ENCODE peak calls at places on chromosomes 3 and 15, in nine cellular contexts. H is endothelial cell of umbilical vein, U is neural progenitor cell, B is MM.1S, O is fibroblast of lung, N is K562, X is HCT116, J is DND-41, W is GM23248. K is an unnamed sample. For H4K20me1, the result is how much of the 10 kb centered on the place peaks cover.

GRCh38 chr3:160754371-160754854 is 1.6 kb upstream of the PPM1L start:
- DNase-seq in O (peak), H (peak), B (peak), X (no peak), N (peak), J (peak), W (peak), U (peak), K (peak)

GRCh38 chr15:70792171-70792573 is 28.8 kb upstream of the UACA start:
- DNase-seq in N (no peak), H (peak), J (no peak), W (peak), B (no peak), X (peak), U (no peak), O (no peak), K (no peak)

GRCh38 chr3:51985971-51986947 is 2.9 kb downstream of the ACY1 start:
- DNase-seq in U (no peak), X (no peak), J (no peak), B (no peak), N (no peak), H (no peak), O (no peak), W (no peak), K (no peak)

GRCh38 chr15:91184441-91184840 is 84.4 kb downstream of the SV2B start:
- DNase-seq in B (no peak), O (no peak), U (no peak), X (no peak), J (no peak), H (no peak), N (no peak), W (no peak), K (no peak)

GRCh38 chr3:101072299-101072698 is 79.1 kb upstream of the ABI3BP start:
- DNase-seq in U (no peak), O (no peak), H (peak), W (no peak), J (no peak), B (no peak), X (no peak), N (no peak), K (no peak)

GRCh38 chr3:9147215-9147895 is 102.1 kb downstream of the SRGAP3 start:
- DNase-seq in O (no peak), J (no peak), B (peak), W (peak), N (no peak), U (no peak), H (peak), X (no peak), K (no peak)

GRCh38 chr15:101161656-101162055 is 90.2 kb downstream of the CHSY1 start:
- DNase-seq in X (no peak), U (no peak), O (no peak), B (no peak), W (no peak), H (no peak), N (no peak), J (no peak), K (no peak)

GRCh38 chr3:53166781-53167291 is 5.8 kb downstream of the PRKCD start:
- DNase-seq in U (no peak), X (no peak), O (peak), H (peak), J (no peak), W (peak), B (no peak), N (no peak), K (no peak)

GRCh38 chr3:119630562-119631329 is 29.6 kb downstream of the POPDC2 start:
- DNase-seq in J (no peak), H (peak), W (peak), U (no peak), X (no peak), B (no peak), N (no peak), O (peak), K (no peak)

GRCh38 chr15:60426870-60427528 is 29.2 kb upstream of the ANXA2 start:
- DNase-seq in W (peak), U (no peak), H (peak), O (peak), B (no peak), N (no peak), X (no peak), J (no peak), K (no peak)

GRCh38 chr3:4721511-4721911 is 228.4 kb downstream of the ITPR1 start:
- DNase-seq in J (no peak), N (no peak), U (no peak), W (peak), X (no peak), H (no peak), B (no peak), O (no peak), K (no peak)

GRCh38 chr3:72957303-72957702 is 39.3 kb upstream of the PPP4R2 start:
- DNase-seq in O (no peak), H (no peak), J (no peak), W (no peak), N (no peak), U (peak), B (no peak), X (no peak), K (no peak)

GRCh38 chr3:94928921-94929320 is 866.1 kb downstream of the NSUN3 start:
- DNase-seq in O (peak), W (peak), N (no peak), B (no peak), U (no peak), X (no peak), J (no peak), H (no peak), K (no peak)

GRCh38 chr3:108489776-108490175 is 20.6 kb downstream of the MYH15 start:
- DNase-seq in J (peak), X (peak), U (peak), H (peak), B (peak), O (peak), N (peak), W (peak), K (peak)

GRCh38 chr3:10456981-10457380 is 48.4 kb downstream of the ATP2B2 start:
- DNase-seq in W (no peak), B (no peak), X (no peak), U (no peak), J (no peak), H (no peak), N (no peak), O (no peak), K (no peak)

GRCh38 chr15:79090487-79091203 is at the start of gene RASGRF1:
- DNase-seq in B (no peak), N (no peak), J (no peak), U (peak), O (no peak), W (peak), X (no peak), H (no peak), K (peak)

GRCh38 chr3:43748179-43748578 is 57.4 kb downstream of the ABHD5 start:
- DNase-seq in U (no peak), N (no peak), X (no peak), J (no peak), B (no peak), W (peak), O (peak), H (peak), K (no peak)

GRCh38 chr15:51135276-51135675 is 40.6 kb upstream of the TNFAIP8L3 start:
- DNase-seq in N (no peak), J (no peak), H (no peak), B (no peak), W (no peak), O (no peak), U (no peak), X (no peak), K (no peak)

GRCh38 chr3:7508821-7509220 is 647.9 kb downstream of the GRM7 start:
- DNase-seq in B (no peak), X (no peak), O (no peak), W (no peak), N (no peak), J (no peak), U (no peak), H (no peak), K (no peak)

GRCh38 chr3:120454076-120454689 is 3.4 kb upstream of the FSTL1 start:
- DNase-seq in J (no peak), N (no peak), X (no peak), O (no peak), W (no peak), U (no peak), B (no peak), H (no peak), K (no peak)

GRCh38 chr3:33089515-33089914 is 7.4 kb downstream of the GLB1 start:
- DNase-seq in B (peak), X (no peak), H (no peak), J (no peak), U (no peak), W (no peak), O (no peak), N (no peak), K (no peak)

GRCh38 chr3:193945126-193945525 is 190.8 kb upstream of the HES1 start:
- DNase-seq in O (no peak), J (no peak), N (no peak), U (no peak), W (no peak), H (no peak), B (no peak), X (no peak), K (no peak)

GRCh38 chr3:133377396-133377795 is 22.5 kb upstream of the BFSP2 start:
- DNase-seq in B (peak), N (no peak), H (peak), U (peak), O (peak), W (peak), J (no peak), X (no peak), K (peak)

GRCh38 chr15:98953000-98953776 is 54.4 kb downstream of the PGPEP1L start:
- DNase-seq in B (peak), N (no peak), U (no peak), H (no peak), O (peak), W (no peak), X (no peak), J (peak), K (no peak)

GRCh38 chr3:16377196-16377595 is 112.2 kb downstream of the OXNAD1 start:
- DNase-seq in B (peak), N (no peak), O (no peak), U (no peak), H (no peak), J (peak), W (no peak), X (no peak), K (no peak)

GRCh38 chr15:57327985-57328471 is 48.3 kb upstream of the CGNL1 start:
- DNase-seq in O (peak), N (no peak), U (no peak), B (no peak), X (no peak), W (peak), J (no peak), H (no peak), K (no peak)

GRCh38 chr3:125148836-125149235 is 63.7 kb downstream of the SLC12A8 start:
- DNase-seq in J (no peak), X (no peak), U (no peak), W (peak), N (no peak), H (no peak), B (no peak), O (peak), K (no peak)

GRCh38 chr15:37099321-37100108 is 834 bp downstream of the MEIS2 start:
- DNase-seq in N (peak), W (peak), H (peak), B (peak), X (peak), O (peak), U (peak), J (no peak), K (peak)

GRCh38 chr15:92429378-92430066 is 35.8 kb downstream of the ST8SIA2 start:
- DNase-seq in U (peak), H (peak), J (no peak), O (peak), X (peak), B (no peak), W (peak), N (peak), K (peak)

GRCh38 chr15:89367485-89368451 is 33.1 kb upstream of the POLG start:
- DNase-seq in B (no peak), N (peak), J (no peak), U (peak), X (no peak), W (no peak), H (no peak), O (no peak), K (peak)

DNA sequence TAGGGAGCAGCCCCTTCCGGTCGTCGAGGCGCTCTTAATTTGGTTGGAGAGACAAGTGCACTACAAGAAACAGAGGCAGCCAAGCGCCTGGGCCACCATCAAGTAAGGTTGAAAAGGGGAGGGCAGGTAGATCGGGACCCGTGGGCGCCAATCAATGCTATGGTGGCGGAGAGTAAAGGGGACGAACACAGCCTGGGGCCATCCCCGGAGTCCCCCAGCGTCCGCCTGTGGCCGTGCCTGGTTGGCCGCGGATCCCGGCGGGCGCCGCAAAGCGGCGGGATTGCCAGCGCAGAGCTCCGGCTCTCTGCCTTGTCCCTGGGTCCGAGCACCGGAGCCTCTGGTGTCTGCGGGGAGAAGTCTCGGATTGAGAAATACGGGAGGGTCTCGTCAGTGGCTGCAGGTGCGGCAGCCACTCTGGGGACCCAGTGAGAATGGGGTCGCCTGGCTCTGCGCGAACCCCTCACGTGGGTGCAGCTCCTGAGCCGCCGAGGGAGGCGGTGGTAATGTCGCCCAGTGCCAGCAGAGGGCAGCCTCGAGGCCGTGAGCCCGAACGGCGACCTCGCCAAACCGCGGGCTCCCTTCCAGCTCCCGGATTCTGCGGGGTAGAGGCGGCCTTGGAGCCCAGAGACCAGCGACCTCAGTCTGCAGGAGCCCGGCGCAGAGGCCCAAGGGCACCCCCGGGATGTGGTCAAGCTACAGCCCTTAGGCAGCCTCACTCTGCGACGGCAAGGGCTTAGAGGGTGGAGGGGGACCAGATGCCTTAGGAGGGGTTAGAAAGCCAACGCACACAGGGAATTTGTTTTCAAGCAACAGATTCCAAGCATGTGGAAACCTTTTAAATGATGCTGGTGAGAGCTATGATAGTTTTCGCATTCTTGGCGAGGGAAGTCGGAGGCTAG is 10.8 kb downstream of the FOXL2 start:
- DNase-seq in J (peak), N (peak), H (peak), X (peak), W (peak), O (peak), U (peak), B (peak), K (peak)
- TF ChIP-seq EZH2 in J (no peak), N (no peak), H (no peak), X (no peak), W (no peak), O (no peak), U (peak), B (no peak), K (peak)

DNA sequence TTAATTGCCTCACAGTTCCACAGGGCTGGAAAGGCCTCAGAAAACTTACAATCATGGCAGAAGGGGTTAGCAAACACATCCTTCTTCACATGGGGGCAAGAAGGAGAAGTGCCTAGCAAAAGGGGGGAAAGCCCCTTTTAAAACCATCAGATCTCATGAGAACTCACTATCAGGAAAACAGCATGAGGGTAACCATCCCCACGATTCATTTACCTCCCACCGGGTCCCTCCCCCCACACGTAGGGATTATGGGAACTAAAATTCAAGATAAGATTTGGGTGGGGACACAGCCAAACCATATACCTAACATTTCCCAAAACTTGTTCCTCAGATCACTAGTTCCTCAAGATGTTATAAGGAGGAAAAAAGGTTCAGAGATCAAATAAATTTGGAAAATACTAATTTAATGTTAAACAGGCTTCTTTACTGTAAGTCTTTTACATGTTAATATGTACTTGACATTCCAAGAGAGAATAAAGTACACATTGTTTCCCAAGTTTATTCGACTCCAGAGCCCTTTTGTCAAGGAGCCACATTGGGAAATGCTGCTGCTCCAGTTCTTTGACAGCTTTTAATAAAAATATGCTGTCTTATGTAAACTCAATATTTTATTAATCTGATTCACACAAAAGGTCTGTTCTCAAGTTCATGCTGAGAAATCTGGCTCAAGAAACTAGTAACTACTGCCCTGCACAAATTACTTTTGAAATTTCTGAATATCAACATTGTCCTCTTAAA is 17.8 kb downstream of the HERC1 start:
- DNase-seq in W (no peak), O (peak), H (no peak), J (no peak), X (no peak), N (no peak), B (no peak), U (no peak), K (peak)
- H4K20me1 ChIP-seq in W (under half), O (under half), H (under half), J (under half), X (under half), N (under half), B (under half), U (under half), K (under half)

GRCh38 chr3:17670749-17671148 is 71.7 kb downstream of the TBC1D5 start:
- DNase-seq in J (no peak), X (no peak), N (no peak), B (no peak), W (no peak), H (peak), O (no peak), U (no peak), K (no peak)

GRCh38 chr3:17678116-17678741 is 64.2 kb downstream of the TBC1D5 start:
- DNase-seq in U (no peak), W (peak), J (no peak), X (no peak), H (no peak), B (no peak), O (peak), N (no peak), K (no peak)

GRCh38 chr3:17672506-17672905 is 69.9 kb downstream of the TBC1D5 start:
- DNase-seq in U (no peak), B (no peak), O (no peak), X (no peak), W (peak), H (no peak), J (no peak), N (no peak), K (no peak)

GRCh38 chr3:17674082-17674686 is 68.2 kb downstream of the TBC1D5 start:
- DNase-seq in X (no peak), W (no peak), N (no peak), H (no peak), J (no peak), O (no peak), U (no peak), B (no peak), K (no peak)
- TF ChIP-seq EZH2 in X (no peak), W (no peak), N (no peak), H (no peak), J (no peak), O (no peak), U (no peak), B (no peak), K (no peak)

DNA sequence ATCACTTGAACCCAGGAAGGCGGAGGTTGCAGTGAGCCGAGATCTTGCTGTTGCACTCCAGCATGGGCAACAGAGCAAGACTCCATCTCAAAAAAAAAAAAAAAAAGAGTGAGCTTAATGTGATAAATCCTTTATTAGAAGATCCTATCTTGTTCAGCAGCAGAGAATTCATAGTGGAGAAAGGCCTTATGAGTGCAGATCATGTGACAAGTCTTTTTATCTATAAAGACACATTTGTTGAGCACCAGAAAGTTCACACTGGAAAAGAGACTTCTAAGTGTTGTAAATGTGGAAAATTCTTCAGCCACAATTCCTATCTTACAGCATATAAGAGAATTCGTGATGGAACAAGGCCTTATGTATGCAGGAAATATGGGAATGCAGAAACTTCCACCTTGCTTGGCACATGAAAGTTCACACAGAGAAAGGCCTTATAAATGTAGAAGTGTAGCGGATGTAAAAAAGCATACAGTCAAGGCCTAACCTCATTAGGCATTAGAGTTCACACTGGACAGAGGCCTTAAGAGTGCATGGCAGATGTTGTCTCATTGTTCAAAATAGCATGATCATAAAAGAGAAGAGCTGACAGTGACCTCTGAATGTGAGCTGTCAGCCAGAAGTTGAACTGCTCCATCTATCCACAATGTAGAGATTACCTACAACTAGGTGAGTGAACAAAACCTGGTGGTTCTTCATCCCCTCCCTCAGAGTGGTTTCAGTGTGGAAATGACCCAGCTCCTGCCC is 16.7 kb downstream of the ADAM10 start:
- DNase-seq in O (no peak), H (no peak), B (no peak), W (no peak), U (no peak), X (no peak), J (no peak), N (no peak), K (no peak)
- H4K20me1 ChIP-seq in O (under half), H (under half), B (half or more), W (under half), U (half or more), X (under half), J (half or more), N (under half), K (under half)

GRCh38 chr3:42685891-42686820 is 819 bp downstream of the KLHL40 start:
- DNase-seq in W (no peak), J (no peak), H (no peak), B (no peak), X (no peak), O (no peak), U (no peak), N (no peak), K (no peak)
- TF ChIP-seq EZH2 in W (no peak), J (no peak), H (peak), B (no peak), X (no peak), O (peak), U (no peak), N (no peak), K (no peak)

GRCh38 chr3:63892773-63893352 is 19.3 kb downstream of the SCAANT1 start:
- DNase-seq in N (no peak), U (no peak), W (no peak), X (no peak), O (no peak), J (no peak), H (no peak), B (no peak), K (no peak)
- H4K20me1 ChIP-seq in N (under half), U (under half), W (under half), X (under half), O (under half), J (under half), H (under half), B (under half), K (under half)

GRCh38 chr3:134613006-134613520 is 37.8 kb downstream of the KY start:
- DNase-seq in J (no peak), N (no peak), B (no peak), H (no peak), X (no peak), O (no peak), W (no peak), U (no peak), K (no peak)

GRCh38 chr3:134615743-134616142 is 35.1 kb downstream of the KY start:
- DNase-seq in U (no peak), O (no peak), B (no peak), H (no peak), W (no peak), X (no peak), J (no peak), N (no peak), K (no peak)

GRCh38 chr3:134617608-134618472 is 33.0 kb downstream of the KY start:
- DNase-seq in B (no peak), O (no peak), U (no peak), J (no peak), X (no peak), N (no peak), H (no peak), W (no peak), K (no peak)

GRCh38 chr3:134611516-134611915 is 39.3 kb downstream of the KY start:
- DNase-seq in O (no peak), B (no peak), U (no peak), J (no peak), X (no peak), H (no peak), W (no peak), N (no peak), K (no peak)

GRCh38 chr3:134614955-134615354 is 35.9 kb downstream of the KY start:
- DNase-seq in X (no peak), O (peak), U (no peak), J (no peak), H (no peak), N (no peak), B (no peak), W (no peak), K (no peak)
- TF ChIP-seq EZH2 in X (no peak), O (no peak), U (no peak), J (no peak), H (no peak), N (no peak), B (no peak), W (no peak), K (no peak)